ENCODE peak calls at places on chromosomes 5 and 9, in nine cellular contexts. One of them, this sample, is unnamed.

GRCh38 chr9:89179535-89179919 is 909 bp upstream of the SHC3 start:
- DNase-seq in pancreas: no peak
- DNase-seq in transverse colon: no peak
- DNase-seq in Calu3: no peak
- DNase-seq in PC-3: peak; percentile 17
- DNase-seq in heart left ventricle: no peak
- DNase-seq in cardiac fibroblast: peak; percentile 72
- DNase-seq in RWPE2: no peak
- DNase-seq in lower leg skin: no peak
- DNase-seq in this sample: peak; percentile 21

GRCh38 chr5:57476743-57477142 is 5.9 kb downstream of the ACTBL2 start:
- DNase-seq in pancreas: no peak
- DNase-seq in transverse colon: no peak
- DNase-seq in RWPE2: no peak
- DNase-seq in cardiac fibroblast: peak; percentile 25
- DNase-seq in lower leg skin: no peak
- DNase-seq in PC-3: no peak
- DNase-seq in Calu3: no peak
- DNase-seq in heart left ventricle: no peak
- DNase-seq in this sample: no peak

GRCh38 chr9:132288371-132288770 is 66.4 kb downstream of the SETX start:
- DNase-seq in pancreas: no peak
- DNase-seq in cardiac fibroblast: peak; percentile 34
- DNase-seq in Calu3: no peak
- DNase-seq in lower leg skin: no peak
- DNase-seq in heart left ventricle: no peak
- DNase-seq in RWPE2: no peak
- DNase-seq in transverse colon: no peak
- DNase-seq in PC-3: no peak
- DNase-seq in this sample: no peak

GRCh38 chr5:72015103-72015548 is 92.1 kb upstream of the MAP1B start:
- DNase-seq in cardiac fibroblast: peak; percentile 94
- DNase-seq in pancreas: peak; percentile 49
- DNase-seq in lower leg skin: no peak
- DNase-seq in Calu3: peak; percentile 85
- DNase-seq in heart left ventricle: peak; percentile 31
- DNase-seq in transverse colon: no peak
- DNase-seq in PC-3: peak; percentile 45
- DNase-seq in RWPE2: peak; percentile 58
- DNase-seq in this sample: peak; percentile 39

GRCh38 chr9:131257266-131258025 is 18.9 kb downstream of the FAM78A start:
- DNase-seq in lower leg skin: no peak
- DNase-seq in pancreas: no peak
- DNase-seq in Calu3: no peak
- DNase-seq in PC-3: no peak
- DNase-seq in transverse colon: no peak
- DNase-seq in RWPE2: no peak
- DNase-seq in heart left ventricle: peak; percentile 17
- DNase-seq in cardiac fibroblast: no peak
- DNase-seq in this sample: no peak

GRCh38 chr5:176413255-176413565 is 3.1 kb downstream of the CLTB start:
- DNase-seq in heart left ventricle: no peak
- DNase-seq in Calu3: no peak
- DNase-seq in RWPE2: peak; percentile 90
- DNase-seq in lower leg skin: no peak
- DNase-seq in transverse colon: no peak
- DNase-seq in PC-3: no peak
- DNase-seq in cardiac fibroblast: peak; percentile 48
- DNase-seq in pancreas: no peak
- DNase-seq in this sample: peak; percentile 84

GRCh38 chr9:88387035-88387732 is 1.1 kb upstream of the SPIN1 start:
- DNase-seq in Calu3: peak; percentile 15
- DNase-seq in lower leg skin: peak; percentile 37
- DNase-seq in heart left ventricle: peak; percentile 30
- DNase-seq in RWPE2: no peak
- DNase-seq in cardiac fibroblast: peak; percentile 60
- DNase-seq in PC-3: peak; percentile 60
- DNase-seq in pancreas: peak; percentile 58
- DNase-seq in transverse colon: peak; percentile 74
- DNase-seq in this sample: peak; percentile 52

GRCh38 chr9:92952861-92953620 is 5.7 kb downstream of the FGD3 start:
- DNase-seq in Calu3: no peak
- DNase-seq in PC-3: peak; percentile 40
- DNase-seq in heart left ventricle: no peak
- DNase-seq in lower leg skin: no peak
- DNase-seq in pancreas: no peak
- DNase-seq in RWPE2: no peak
- DNase-seq in transverse colon: no peak
- DNase-seq in cardiac fibroblast: peak; percentile 12
- DNase-seq in this sample: no peak

GRCh38 chr5:93337138-93337537 is 243.9 kb downstream of the NR2F1-AS1 start:
- DNase-seq in RWPE2: no peak
- DNase-seq in Calu3: no peak
- DNase-seq in pancreas: no peak
- DNase-seq in cardiac fibroblast: no peak
- DNase-seq in transverse colon: no peak
- DNase-seq in PC-3: peak; percentile 44
- DNase-seq in lower leg skin: no peak
- DNase-seq in heart left ventricle: no peak
- DNase-seq in this sample: peak; percentile 33

GRCh38 chr9:79611091-79611614 is 39.4 kb downstream of the TLE4 start:
- DNase-seq in RWPE2: no peak
- DNase-seq in pancreas: no peak
- DNase-seq in transverse colon: no peak
- DNase-seq in lower leg skin: no peak
- DNase-seq in Calu3: no peak
- DNase-seq in PC-3: peak; percentile 27
- DNase-seq in heart left ventricle: no peak
- DNase-seq in cardiac fibroblast: peak; percentile 28
- DNase-seq in this sample: peak; percentile 32

DNA sequence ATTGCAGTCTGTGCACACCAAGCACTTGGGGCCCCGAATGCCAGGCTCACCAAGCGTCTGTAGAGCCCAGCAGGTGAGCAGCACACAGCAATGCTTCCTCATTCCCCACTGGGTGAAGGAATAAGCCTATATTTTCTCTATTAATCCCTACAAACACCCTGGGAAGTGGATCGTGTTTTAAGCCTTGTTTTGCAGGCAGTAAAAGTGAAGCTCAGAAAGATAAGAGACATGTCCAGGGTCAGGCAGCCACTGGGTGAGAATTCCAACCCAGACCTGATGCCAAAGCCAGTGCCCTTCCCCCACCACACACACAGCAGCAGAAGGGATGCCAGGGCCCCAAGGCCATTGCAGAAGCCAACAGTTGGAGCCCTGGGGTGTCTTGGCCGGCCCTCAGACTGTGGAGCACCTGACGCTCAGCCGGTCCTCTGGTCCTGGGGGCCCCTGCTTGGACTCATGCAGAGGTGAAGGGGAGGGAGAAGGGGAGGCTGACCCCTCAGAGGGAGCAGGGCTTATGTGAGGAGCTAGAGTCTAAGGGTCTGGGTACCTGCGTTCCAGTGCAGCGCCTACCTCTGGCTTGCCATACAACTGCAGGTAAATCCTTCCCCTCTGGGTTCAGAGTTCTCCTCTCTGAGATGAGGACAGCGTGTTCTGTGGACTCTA is 26.3 kb upstream of the SYNPO start:
- DNase-seq in pancreas: peak; percentile 79
- DNase-seq in Calu3: no peak
- DNase-seq in lower leg skin: no peak
- DNase-seq in RWPE2: no peak
- DNase-seq in cardiac fibroblast: no peak
- DNase-seq in transverse colon: no peak
- DNase-seq in heart left ventricle: no peak
- DNase-seq in PC-3: no peak
- DNase-seq in this sample: no peak
- TF ChIP-seq CTCF in pancreas: no peak
- TF ChIP-seq CTCF in Calu3: no peak
- TF ChIP-seq CTCF in lower leg skin: no peak
- TF ChIP-seq CTCF in RWPE2: no peak
- TF ChIP-seq CTCF in cardiac fibroblast: peak; percentile 12
- TF ChIP-seq CTCF in transverse colon: no peak
- TF ChIP-seq CTCF in heart left ventricle: no peak
- TF ChIP-seq CTCF in PC-3: no peak
- TF ChIP-seq CTCF in this sample: peak; percentile 23

DNA sequence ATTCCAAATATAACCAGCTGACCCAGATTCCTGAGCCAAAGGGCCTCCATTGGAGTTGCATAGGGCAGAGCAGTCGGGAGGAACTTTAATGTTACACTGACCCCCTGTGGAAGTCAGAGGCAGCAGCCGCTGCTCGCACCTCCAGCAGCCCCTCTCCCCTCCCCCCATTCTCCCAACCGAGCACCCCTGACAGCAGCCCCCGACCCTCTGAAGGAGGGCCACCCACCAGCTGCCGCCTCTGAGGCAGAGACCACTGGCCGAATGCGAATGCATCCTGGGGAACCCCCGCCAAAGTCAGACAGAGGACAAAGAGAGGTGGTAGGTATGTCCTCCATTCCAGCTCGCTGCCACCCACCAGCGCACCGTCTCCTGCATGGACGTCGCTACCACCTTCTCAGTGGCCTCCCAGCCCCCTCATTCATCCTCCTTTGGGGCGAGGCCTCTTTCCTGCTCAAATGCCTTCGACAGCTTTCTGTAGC is 231.0 kb downstream of the CDK5RAP2 start:
- DNase-seq in lower leg skin: no peak
- DNase-seq in Calu3: peak; percentile 42
- DNase-seq in cardiac fibroblast: peak; percentile 73
- DNase-seq in pancreas: peak; percentile 36
- DNase-seq in PC-3: peak; percentile 54
- DNase-seq in heart left ventricle: no peak
- DNase-seq in RWPE2: no peak
- DNase-seq in transverse colon: no peak
- DNase-seq in this sample: peak; percentile 29
- TF ChIP-seq CTCF in lower leg skin: no peak
- TF ChIP-seq CTCF in Calu3: peak; percentile 34
- TF ChIP-seq CTCF in cardiac fibroblast: peak; percentile 78
- TF ChIP-seq CTCF in pancreas: peak; percentile 30
- TF ChIP-seq CTCF in PC-3: peak; percentile 72
- TF ChIP-seq CTCF in heart left ventricle: peak; percentile 57
- TF ChIP-seq CTCF in RWPE2: peak; percentile 78
- TF ChIP-seq CTCF in transverse colon: peak; percentile 36
- TF ChIP-seq CTCF in this sample: peak; percentile 77

GRCh38 chr5:91006708-91007107 is 376.4 kb downstream of the ARRDC3 start:
- DNase-seq in Calu3: no peak
- DNase-seq in PC-3: no peak
- DNase-seq in RWPE2: no peak
- DNase-seq in cardiac fibroblast: no peak
- DNase-seq in pancreas: peak; percentile 9
- DNase-seq in heart left ventricle: no peak
- DNase-seq in transverse colon: no peak
- DNase-seq in lower leg skin: no peak
- DNase-seq in this sample: no peak

GRCh38 chr5:90994796-90995195 is 388.3 kb downstream of the ARRDC3 start:
- DNase-seq in transverse colon: no peak
- DNase-seq in Calu3: no peak
- DNase-seq in lower leg skin: no peak
- DNase-seq in heart left ventricle: no peak
- DNase-seq in RWPE2: no peak
- DNase-seq in cardiac fibroblast: no peak
- DNase-seq in pancreas: no peak
- DNase-seq in PC-3: no peak
- DNase-seq in this sample: peak; percentile 83

GRCh38 chr5:90996089-90996488 is 387.0 kb downstream of the ARRDC3 start:
- DNase-seq in lower leg skin: no peak
- DNase-seq in RWPE2: no peak
- DNase-seq in transverse colon: no peak
- DNase-seq in heart left ventricle: no peak
- DNase-seq in PC-3: no peak
- DNase-seq in Calu3: no peak
- DNase-seq in cardiac fibroblast: no peak
- DNase-seq in pancreas: no peak
- DNase-seq in this sample: no peak

GRCh38 chr5:90997082-90997481 is 386.0 kb downstream of the ARRDC3 start:
- DNase-seq in lower leg skin: no peak
- DNase-seq in heart left ventricle: no peak
- DNase-seq in Calu3: no peak
- DNase-seq in RWPE2: no peak
- DNase-seq in PC-3: no peak
- DNase-seq in cardiac fibroblast: no peak
- DNase-seq in transverse colon: no peak
- DNase-seq in pancreas: no peak
- DNase-seq in this sample: no peak

DNA sequence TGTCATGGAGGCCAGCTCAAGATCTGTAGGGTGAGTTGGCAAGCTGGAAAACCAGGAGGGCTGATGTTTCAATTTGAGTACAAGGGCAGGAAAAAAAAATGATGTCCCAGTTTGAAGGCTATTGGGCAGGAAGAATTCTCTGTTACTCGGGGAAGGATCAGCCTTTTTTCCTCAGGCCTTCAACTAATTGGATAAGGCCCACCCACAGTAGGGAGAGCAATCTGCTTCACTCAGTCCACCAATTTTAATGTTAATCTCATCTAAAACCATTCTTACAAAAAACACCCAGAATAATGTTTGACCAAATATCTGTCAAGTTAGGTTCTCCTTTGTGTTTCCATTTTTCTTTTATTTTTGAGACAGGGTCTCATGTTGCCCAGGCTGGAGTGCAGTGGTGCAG is 382.4 kb downstream of the ARRDC3 start:
- DNase-seq in RWPE2: no peak
- DNase-seq in lower leg skin: no peak
- DNase-seq in Calu3: no peak
- DNase-seq in cardiac fibroblast: no peak
- DNase-seq in transverse colon: no peak
- DNase-seq in PC-3: no peak
- DNase-seq in pancreas: no peak
- DNase-seq in heart left ventricle: no peak
- DNase-seq in this sample: no peak
- TF ChIP-seq CTCF in RWPE2: no peak
- TF ChIP-seq CTCF in lower leg skin: no peak
- TF ChIP-seq CTCF in Calu3: no peak
- TF ChIP-seq CTCF in cardiac fibroblast: no peak
- TF ChIP-seq CTCF in transverse colon: no peak
- TF ChIP-seq CTCF in PC-3: no peak
- TF ChIP-seq CTCF in pancreas: no peak
- TF ChIP-seq CTCF in heart left ventricle: no peak
- TF ChIP-seq CTCF in this sample: no peak

GRCh38 chr9:130110166-130110565 is 56.5 kb downstream of the GPR107 start:
- DNase-seq in transverse colon: no peak
- DNase-seq in lower leg skin: no peak
- DNase-seq in pancreas: no peak
- DNase-seq in RWPE2: no peak
- DNase-seq in PC-3: no peak
- DNase-seq in Calu3: no peak
- DNase-seq in heart left ventricle: no peak
- DNase-seq in cardiac fibroblast: no peak
- DNase-seq in this sample: no peak
- TF ChIP-seq CTCF in transverse colon: no peak
- TF ChIP-seq CTCF in lower leg skin: no peak
- TF ChIP-seq CTCF in pancreas: no peak
- TF ChIP-seq CTCF in RWPE2: no peak
- TF ChIP-seq CTCF in PC-3: no peak
- TF ChIP-seq CTCF in Calu3: no peak
- TF ChIP-seq CTCF in heart left ventricle: no peak
- TF ChIP-seq CTCF in cardiac fibroblast: no peak
- TF ChIP-seq CTCF in this sample: peak; percentile 55

GRCh38 chr5:171596391-171596878 is 177.0 kb downstream of the FGF18 start:
- DNase-seq in RWPE2: no peak
- DNase-seq in lower leg skin: no peak
- DNase-seq in PC-3: peak; percentile 61
- DNase-seq in pancreas: no peak
- DNase-seq in Calu3: peak; percentile 62
- DNase-seq in cardiac fibroblast: peak; percentile 97
- DNase-seq in heart left ventricle: peak; percentile 82
- DNase-seq in transverse colon: no peak
- DNase-seq in this sample: peak; percentile 47
- TF ChIP-seq CTCF in RWPE2: no peak
- TF ChIP-seq CTCF in lower leg skin: no peak
- TF ChIP-seq CTCF in PC-3: no peak
- TF ChIP-seq CTCF in pancreas: no peak
- TF ChIP-seq CTCF in Calu3: no peak
- TF ChIP-seq CTCF in cardiac fibroblast: no peak
- TF ChIP-seq CTCF in heart left ventricle: no peak
- TF ChIP-seq CTCF in transverse colon: no peak
- TF ChIP-seq CTCF in this sample: no peak

This sample was measured in foreskin keratinocyte.